ENCODE peak calls at places on chromosomes 13 and 19, in nine cellular contexts. One of them, this sample, is unnamed.

GRCh38 chr13:43261018-43261417 is 237.6 kb downstream of the DNAJC15 start:
- DNase-seq in astrocyte: peak
- DNase-seq in cardiac muscle cell: peak
- DNase-seq in stimulated activated CD8-positive, alpha-beta memory T cell treated with anti-CD3 and anti-CD28 coated beads, Interleukin-7, amount 100 ng/mL, for 1 hour: no peak
- DNase-seq in RPMI7951: peak
- DNase-seq in AG04449: peak
- DNase-seq in NCI-H1092: no peak
- DNase-seq in AML-193: no peak
- DNase-seq in astrocyte of the hippocampus: peak
- DNase-seq in this sample: no peak

GRCh38 chr13:32212420-32212819 is 102.7 kb downstream of the ZAR1L start:
- DNase-seq in NCI-H1092: no peak
- DNase-seq in astrocyte: peak
- DNase-seq in RPMI7951: peak
- DNase-seq in stimulated activated CD8-positive, alpha-beta memory T cell treated with anti-CD3 and anti-CD28 coated beads, Interleukin-7, amount 100 ng/mL, for 1 hour: no peak
- DNase-seq in cardiac muscle cell: peak
- DNase-seq in AG04449: peak
- DNase-seq in astrocyte of the hippocampus: peak
- DNase-seq in AML-193: no peak
- DNase-seq in this sample: no peak

GRCh38 chr19:19911150-19911549 is 10.4 kb downstream of the ZNF93 start:
- DNase-seq in stimulated activated CD8-positive, alpha-beta memory T cell treated with anti-CD3 and anti-CD28 coated beads, Interleukin-7, amount 100 ng/mL, for 1 hour: no peak
- DNase-seq in cardiac muscle cell: peak
- DNase-seq in RPMI7951: peak
- DNase-seq in astrocyte of the hippocampus: peak
- DNase-seq in NCI-H1092: no peak
- DNase-seq in astrocyte: peak
- DNase-seq in AG04449: no peak
- DNase-seq in AML-193: no peak
- DNase-seq in this sample: no peak

GRCh38 chr13:97321101-97321500 is 99.0 kb downstream of the MBNL2 start:
- DNase-seq in astrocyte: no peak
- DNase-seq in AML-193: no peak
- DNase-seq in stimulated activated CD8-positive, alpha-beta memory T cell treated with anti-CD3 and anti-CD28 coated beads, Interleukin-7, amount 100 ng/mL, for 1 hour: no peak
- DNase-seq in astrocyte of the hippocampus: no peak
- DNase-seq in cardiac muscle cell: no peak
- DNase-seq in NCI-H1092: no peak
- DNase-seq in RPMI7951: no peak
- DNase-seq in AG04449: no peak
- DNase-seq in this sample: no peak

GRCh38 chr19:45508931-45509691 is 1.8 kb downstream of the VASP start:
- DNase-seq in AML-193: peak
- DNase-seq in NCI-H1092: no peak
- DNase-seq in astrocyte of the hippocampus: peak
- DNase-seq in stimulated activated CD8-positive, alpha-beta memory T cell treated with anti-CD3 and anti-CD28 coated beads, Interleukin-7, amount 100 ng/mL, for 1 hour: no peak
- DNase-seq in AG04449: no peak
- DNase-seq in cardiac muscle cell: peak
- DNase-seq in RPMI7951: peak
- DNase-seq in astrocyte: peak
- DNase-seq in this sample: peak

GRCh38 chr19:10642473-10642872 is 11.7 kb upstream of the ILF3 start:
- DNase-seq in stimulated activated CD8-positive, alpha-beta memory T cell treated with anti-CD3 and anti-CD28 coated beads, Interleukin-7, amount 100 ng/mL, for 1 hour: no peak
- DNase-seq in AG04449: no peak
- DNase-seq in NCI-H1092: no peak
- DNase-seq in astrocyte: no peak
- DNase-seq in cardiac muscle cell: no peak
- DNase-seq in RPMI7951: no peak
- DNase-seq in astrocyte of the hippocampus: no peak
- DNase-seq in AML-193: no peak
- DNase-seq in this sample: no peak

GRCh38 chr13:50518791-50519201 is 324.7 kb downstream of the DLEU7 start:
- DNase-seq in AG04449: no peak
- DNase-seq in RPMI7951: peak
- DNase-seq in astrocyte: peak
- DNase-seq in astrocyte of the hippocampus: peak
- DNase-seq in cardiac muscle cell: peak
- DNase-seq in NCI-H1092: no peak
- DNase-seq in stimulated activated CD8-positive, alpha-beta memory T cell treated with anti-CD3 and anti-CD28 coated beads, Interleukin-7, amount 100 ng/mL, for 1 hour: no peak
- DNase-seq in AML-193: no peak
- DNase-seq in this sample: no peak

GRCh38 chr13:98892821-98893220 is 85.0 kb downstream of the DOCK9 start:
- DNase-seq in AML-193: peak
- DNase-seq in cardiac muscle cell: no peak
- DNase-seq in NCI-H1092: no peak
- DNase-seq in RPMI7951: no peak
- DNase-seq in astrocyte of the hippocampus: no peak
- DNase-seq in AG04449: no peak
- DNase-seq in stimulated activated CD8-positive, alpha-beta memory T cell treated with anti-CD3 and anti-CD28 coated beads, Interleukin-7, amount 100 ng/mL, for 1 hour: no peak
- DNase-seq in astrocyte: no peak
- DNase-seq in this sample: no peak

GRCh38 chr19:3403489-3404323 is 37.3 kb downstream of the NFIC start:
- DNase-seq in astrocyte of the hippocampus: peak
- DNase-seq in NCI-H1092: no peak
- DNase-seq in astrocyte: peak
- DNase-seq in cardiac muscle cell: peak
- DNase-seq in stimulated activated CD8-positive, alpha-beta memory T cell treated with anti-CD3 and anti-CD28 coated beads, Interleukin-7, amount 100 ng/mL, for 1 hour: no peak
- DNase-seq in RPMI7951: peak
- DNase-seq in AML-193: no peak
- DNase-seq in AG04449: peak
- DNase-seq in this sample: peak

GRCh38 chr19:55540619-55541018 is 3.7 kb upstream of the SBK2 start:
- DNase-seq in NCI-H1092: no peak
- DNase-seq in AG04449: no peak
- DNase-seq in cardiac muscle cell: no peak
- DNase-seq in AML-193: no peak
- DNase-seq in astrocyte of the hippocampus: no peak
- DNase-seq in RPMI7951: no peak
- DNase-seq in astrocyte: no peak
- DNase-seq in stimulated activated CD8-positive, alpha-beta memory T cell treated with anti-CD3 and anti-CD28 coated beads, Interleukin-7, amount 100 ng/mL, for 1 hour: no peak
- DNase-seq in this sample: no peak

GRCh38 chr19:2455481-2456300 is 1.1 kb downstream of the LMNB2 start:
- DNase-seq in astrocyte: no peak
- DNase-seq in RPMI7951: no peak
- DNase-seq in NCI-H1092: no peak
- DNase-seq in astrocyte of the hippocampus: peak
- DNase-seq in AML-193: no peak
- DNase-seq in stimulated activated CD8-positive, alpha-beta memory T cell treated with anti-CD3 and anti-CD28 coated beads, Interleukin-7, amount 100 ng/mL, for 1 hour: no peak
- DNase-seq in AG04449: no peak
- DNase-seq in cardiac muscle cell: peak
- DNase-seq in this sample: peak

GRCh38 chr13:99085846-99086148 is 107.9 kb upstream of the DOCK9 start:
- DNase-seq in stimulated activated CD8-positive, alpha-beta memory T cell treated with anti-CD3 and anti-CD28 coated beads, Interleukin-7, amount 100 ng/mL, for 1 hour: no peak
- DNase-seq in AG04449: no peak
- DNase-seq in astrocyte: no peak
- DNase-seq in RPMI7951: no peak
- DNase-seq in cardiac muscle cell: no peak
- DNase-seq in AML-193: no peak
- DNase-seq in astrocyte of the hippocampus: no peak
- DNase-seq in NCI-H1092: no peak
- DNase-seq in this sample: no peak

GRCh38 chr13:51776179-51776578 is 27.8 kb downstream of the DHRS12 start:
- DNase-seq in astrocyte of the hippocampus: no peak
- DNase-seq in RPMI7951: no peak
- DNase-seq in AML-193: no peak
- DNase-seq in AG04449: no peak
- DNase-seq in astrocyte: no peak
- DNase-seq in NCI-H1092: no peak
- DNase-seq in stimulated activated CD8-positive, alpha-beta memory T cell treated with anti-CD3 and anti-CD28 coated beads, Interleukin-7, amount 100 ng/mL, for 1 hour: no peak
- DNase-seq in cardiac muscle cell: no peak
- DNase-seq in this sample: no peak

This sample was measured in COR-L47.